ENCODE peak calls at places on chromosomes 13 and 19, in six cellular contexts. One of them, this sample, is unnamed.

GRCh38 chr13:51444922-51445321 is 7.9 kb downstream of the INTS6 start:
- DNase-seq in thoracic aorta: no peak
- DNase-seq in LoVo: no peak
- DNase-seq in nephron progenitor cell: no peak
- DNase-seq in head of caudate nucleus: no peak
- DNase-seq in naive thymus-derived CD8-positive, alpha-beta T cell: peak; percentile 31
- DNase-seq in this sample: no peak

GRCh38 chr13:48412881-48413351 is at the start of gene LPAR6:
- DNase-seq in nephron progenitor cell: no peak
- DNase-seq in naive thymus-derived CD8-positive, alpha-beta T cell: peak; percentile 27
- DNase-seq in thoracic aorta: no peak
- DNase-seq in LoVo: peak; percentile 57
- DNase-seq in head of caudate nucleus: no peak
- DNase-seq in this sample: peak; percentile 73

GRCh38 chr13:98275711-98276171 is 98.7 kb upstream of the RNF113B start:
- DNase-seq in naive thymus-derived CD8-positive, alpha-beta T cell: no peak
- DNase-seq in head of caudate nucleus: no peak
- DNase-seq in thoracic aorta: no peak
- DNase-seq in LoVo: no peak
- DNase-seq in nephron progenitor cell: peak; percentile 36
- DNase-seq in this sample: no peak

GRCh38 chr13:77353980-77354379 is 27.1 kb upstream of the MYCBP2 start:
- DNase-seq in nephron progenitor cell: no peak
- DNase-seq in LoVo: no peak
- DNase-seq in naive thymus-derived CD8-positive, alpha-beta T cell: no peak
- DNase-seq in head of caudate nucleus: no peak
- DNase-seq in thoracic aorta: no peak
- DNase-seq in this sample: no peak

GRCh38 chr13:114017028-114017630 is 43.3 kb upstream of the C13orf46 start:
- DNase-seq in head of caudate nucleus: no peak
- DNase-seq in naive thymus-derived CD8-positive, alpha-beta T cell: no peak
- DNase-seq in LoVo: no peak
- DNase-seq in thoracic aorta: no peak
- DNase-seq in nephron progenitor cell: no peak
- DNase-seq in this sample: no peak

GRCh38 chr13:76161143-76161542 is 525.0 kb downstream of the LMO7 start:
- DNase-seq in LoVo: no peak
- DNase-seq in thoracic aorta: no peak
- DNase-seq in nephron progenitor cell: no peak
- DNase-seq in naive thymus-derived CD8-positive, alpha-beta T cell: no peak
- DNase-seq in head of caudate nucleus: no peak
- DNase-seq in this sample: no peak

GRCh38 chr13:62022369-62022768 is 606.7 kb upstream of the PCDH20 start:
- DNase-seq in nephron progenitor cell: no peak
- DNase-seq in LoVo: no peak
- DNase-seq in thoracic aorta: no peak
- DNase-seq in naive thymus-derived CD8-positive, alpha-beta T cell: no peak
- DNase-seq in head of caudate nucleus: no peak
- DNase-seq in this sample: no peak

GRCh38 chr13:25652764-25653163 is 281.0 kb downstream of the ATP8A2 start:
- DNase-seq in thoracic aorta: no peak
- DNase-seq in LoVo: no peak
- DNase-seq in naive thymus-derived CD8-positive, alpha-beta T cell: no peak
- DNase-seq in head of caudate nucleus: no peak
- DNase-seq in nephron progenitor cell: no peak
- DNase-seq in this sample: no peak

GRCh38 chr13:97982286-97982685 is 28.8 kb downstream of the IPO5 start:
- DNase-seq in nephron progenitor cell: no peak
- DNase-seq in naive thymus-derived CD8-positive, alpha-beta T cell: no peak
- DNase-seq in thoracic aorta: no peak
- DNase-seq in LoVo: no peak
- DNase-seq in head of caudate nucleus: no peak
- DNase-seq in this sample: no peak

GRCh38 chr19:18500820-18501219 is 21.1 kb downstream of the ELL start:
- DNase-seq in naive thymus-derived CD8-positive, alpha-beta T cell: no peak
- DNase-seq in thoracic aorta: peak; percentile 70
- DNase-seq in head of caudate nucleus: no peak
- DNase-seq in LoVo: no peak
- DNase-seq in nephron progenitor cell: no peak
- DNase-seq in this sample: no peak